ENCODE peak calls at places on chromosomes 1 and 21, in four cellular contexts. C, J, K and M are unnamed samples.

GRCh38 chr1:4207842-4208692 is 308.0 kb upstream of the C1orf174 start:
- DNase-seq in C (no peak), J (no peak), K (no peak), M (no peak)

GRCh38 chr1:41558761-41559171 is 74.3 kb upstream of the EDN2 start:
- DNase-seq in C (no peak), J (no peak), K (peak; percentile 7), M (no peak)

GRCh38 chr1:116981521-116982037 is 20.0 kb upstream of the CD101 start:
- DNase-seq in C (no peak), J (no peak), K (no peak), M (no peak)

GRCh38 chr1:210412240-210412639 is 83.5 kb downstream of the HHAT start:
- DNase-seq in C (no peak), J (peak; percentile 45), K (no peak), M (no peak)

GRCh38 chr1:1602321-1602931 is 2.5 kb upstream of the FNDC10 start:
- DNase-seq in C (no peak), J (no peak), K (no peak), M (no peak)

GRCh38 chr1:167227934-167228378 is 7.3 kb downstream of the POU2F1 start:
- DNase-seq in C (no peak), J (no peak), K (no peak), M (no peak)

GRCh38 chr1:1359316-1359667 is 937 bp upstream of the MXRA8 start:
- DNase-seq in C (no peak), J (peak; percentile 90), K (no peak), M (no peak)

GRCh38 chr1:53616511-53616910 is 122.5 kb downstream of the GLIS1 start:
- DNase-seq in C (no peak), J (no peak), K (no peak), M (no peak)

GRCh38 chr1:43031316-43032203 is 72.9 kb upstream of the SLC2A1 start:
- DNase-seq in C (peak; percentile 50), J (no peak), K (no peak), M (no peak)

GRCh38 chr1:195590649-195591048 is 1017.6 kb downstream of the KCNT2 start:
- DNase-seq in C (no peak), J (peak; percentile 43), K (no peak), M (no peak)

GRCh38 chr1:20372676-20373075 is 82.0 kb downstream of the VWA5B1 start:
- DNase-seq in C (no peak), J (no peak), K (no peak), M (no peak)

GRCh38 chr1:203379831-203380230 is 28.9 kb upstream of the FMOD start:
- DNase-seq in C (no peak), J (no peak), K (no peak), M (no peak)

GRCh38 chr1:198295975-198296374 is 139.2 kb downstream of the NEK7 start:
- DNase-seq in C (no peak), J (no peak), K (peak; percentile 38), M (no peak)

GRCh38 chr1:54415986-54416385 is 9.8 kb upstream of the SSBP3 start:
- DNase-seq in C (no peak), J (peak; percentile 17), K (no peak), M (no peak)

GRCh38 chr21:45393833-45394638 is 10.9 kb upstream of the COL18A1 start:
- DNase-seq in C (no peak), J (no peak), K (no peak), M (no peak)

GRCh38 chr1:94743866-94744265 is 76.3 kb upstream of the SLC44A3 start:
- DNase-seq in C (no peak), J (peak; percentile 16), K (no peak), M (no peak)

GRCh38 chr1:214833357-214833756 is 230.4 kb downstream of the CENPF start:
- DNase-seq in C (no peak), J (peak; percentile 86), K (no peak), M (no peak)

GRCh38 chr1:8764301-8764937 is 53.0 kb downstream of the RERE start:
- DNase-seq in C (no peak), J (peak; percentile 26), K (no peak), M (no peak)

GRCh38 chr1:219834247-219834917 is 94.0 kb downstream of the SLC30A10 start:
- DNase-seq in C (no peak), J (no peak), K (no peak), M (no peak)

GRCh38 chr1:46798820-46799219 is at the start of gene CYP4B1:
- DNase-seq in C (no peak), J (no peak), K (no peak), M (no peak)

GRCh38 chr1:164613176-164613575 is 54.2 kb downstream of the PBX1 start:
- DNase-seq in C (peak; percentile 79), J (peak; percentile 66), K (no peak), M (peak; percentile 56)

GRCh38 chr1:21058035-21058793 is 118.5 kb downstream of the EIF4G3 start:
- DNase-seq in C (no peak), J (no peak), K (no peak), M (no peak)

GRCh38 chr1:191895462-191896058 is 262.7 kb upstream of the RGS18 start:
- DNase-seq in C (no peak), J (no peak), K (no peak), M (no peak)

GRCh38 chr1:67460648-67461500 is 30.7 kb upstream of the SERBP1 start:
- DNase-seq in C (no peak), J (no peak), K (no peak), M (no peak)

GRCh38 chr1:71944006-71944405 is 338.3 kb downstream of the NEGR1 start:
- DNase-seq in C (no peak), J (no peak), K (no peak), M (no peak)

GRCh38 chr1:10514490-10515235 is 39.9 kb downstream of the PEX14 start:
- DNase-seq in C (no peak), J (peak; percentile 44), K (no peak), M (peak; percentile 36)

GRCh38 chr1:108816049-108816882 is 40.6 kb downstream of the AKNAD1 start:
- DNase-seq in C (peak; percentile 71), J (peak; percentile 93), K (peak; percentile 90), M (peak; percentile 80)

GRCh38 chr1:151815716-151816327 is 10.6 kb upstream of the LINGO4 start:
- DNase-seq in C (no peak), J (no peak), K (no peak), M (no peak)

GRCh38 chr1:4792565-4792964 is 138.2 kb downstream of the AJAP1 start:
- DNase-seq in C (no peak), J (no peak), K (no peak), M (no peak)

GRCh38 chr1:223706077-223706988 is 6.0 kb upstream of the CAPN2 start:
- DNase-seq in C (no peak), J (peak; percentile 89), K (no peak), M (no peak)

GRCh38 chr1:151539321-151540020 is 638 bp upstream of the TUFT1 start:
- DNase-seq in C (peak; percentile 100), J (peak; percentile 98), K (peak; percentile 51), M (peak; percentile 92)

GRCh38 chr1:155320661-155321576 is at the start of gene RUSC1:
- DNase-seq in C (no peak), J (peak; percentile 58), K (peak; percentile 89), M (peak; percentile 17)

DNA sequence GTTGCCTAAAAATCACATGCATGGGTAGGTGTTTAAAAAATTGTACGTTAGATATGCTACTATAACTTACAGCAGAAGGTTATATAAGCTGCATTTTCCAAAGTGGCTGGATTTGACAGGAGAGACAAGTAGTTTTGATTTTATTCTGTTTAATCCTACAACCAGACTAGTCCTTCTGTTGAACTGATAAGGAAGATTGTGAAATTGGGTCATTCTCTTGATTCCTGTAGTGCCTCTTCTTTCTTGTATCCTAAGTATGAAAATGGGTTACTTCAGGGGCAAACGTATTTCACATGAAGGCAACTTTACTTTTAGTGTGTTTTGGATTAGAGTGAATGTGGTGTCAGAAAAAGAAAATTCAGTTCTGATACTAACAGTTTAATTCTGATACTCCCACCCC is 19.0 kb downstream of the CDC42 start:
- DNase-seq in C (no peak), J (no peak), K (no peak), M (no peak)
- H3K27ac ChIP-seq in C (no peak overlapping the region), J (no peak overlapping the region), K (no peak overlapping the region), M (no peak overlapping the region)

DNA sequence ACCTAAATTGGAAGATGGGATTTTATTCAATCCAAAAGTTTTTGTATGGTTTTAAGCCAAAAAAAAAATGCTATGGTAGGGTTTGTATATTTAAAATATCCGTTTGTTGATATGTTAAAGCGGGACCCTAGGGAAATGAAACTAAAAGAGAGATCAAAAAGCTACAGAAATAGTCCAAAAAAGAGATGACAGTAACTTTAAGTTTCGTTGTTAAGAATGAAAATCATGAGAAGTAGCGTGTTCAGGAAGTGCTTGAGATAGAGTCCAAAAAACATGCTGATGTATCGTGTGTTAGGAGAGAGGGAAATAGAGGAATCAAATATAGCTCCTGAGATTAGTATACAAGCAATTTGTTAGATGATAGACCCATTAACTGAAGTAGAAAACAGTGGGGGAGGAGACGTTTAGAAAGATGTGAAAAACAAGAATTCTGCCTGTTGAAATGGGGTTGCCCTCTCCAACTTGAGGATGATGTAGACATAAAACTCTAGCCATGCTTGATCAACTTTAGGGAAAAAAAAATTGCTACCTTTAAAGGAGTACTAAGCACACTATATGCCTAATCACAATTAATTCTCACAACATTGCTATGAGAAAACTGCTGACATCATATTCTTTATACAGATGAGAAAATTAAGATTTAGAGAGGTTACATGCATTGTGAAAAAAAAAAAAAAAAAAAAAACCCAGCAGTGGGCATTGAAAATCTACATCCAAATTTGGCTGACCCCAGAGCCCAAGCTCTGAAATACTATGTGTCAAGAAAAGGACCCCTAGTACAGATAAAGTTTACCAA is 617.4 kb upstream of the ADGRL2 start:
- DNase-seq in C (no peak), J (no peak), K (no peak), M (no peak)
- TF ChIP-seq CTCF in C (no peak), J (no peak), K (no peak), M (no peak)

GRCh38 chr1:25926731-25927496 is 20.7 kb upstream of the STMN1 start:
- DNase-seq in C (no peak), J (no peak), K (peak; percentile 64), M (no peak)
- H3K27ac ChIP-seq in C (no peak overlapping the region), J (no peak overlapping the region), K (peak overlapping the region; percentile 92), M (no peak overlapping the region)

GRCh38 chr1:245363821-245364220 is 209.0 kb downstream of the KIF26B start:
- DNase-seq in C (no peak), J (peak; percentile 20), K (peak; percentile 31), M (no peak)
- TF ChIP-seq CTCF in C (no peak), J (peak; percentile 9), K (no peak), M (no peak)